ENCODE peak calls at places on chromosomes 2 and 18, in nine cellular contexts. O is HTR-8/SVneo, L is D341Med, I is fibroblast of the aortic adventitia, Y is MM.1S, P is AG04450, J is GM03348, G is hepatic stellate cell, C is neural progenitor cell. R is an unnamed sample.

GRCh38 chr2:219611306-219611705 is 13.6 kb downstream of the STK11IP start:
- DNase-seq in O (no peak), L (no peak), I (no peak), Y (no peak), P (no peak), J (no peak), G (no peak), C (no peak), R (no peak)

GRCh38 chr2:6845312-6845711 is 20.4 kb downstream of the CMPK2 start:
- DNase-seq in O (no peak), L (no peak), I (no peak), Y (no peak), P (no peak), J (no peak), G (no peak), C (peak), R (no peak)

GRCh38 chr2:165872101-165872791 is 78.2 kb upstream of the GALNT3 start:
- DNase-seq in O (no peak), L (no peak), I (peak), Y (no peak), P (peak), J (peak), G (no peak), C (no peak), R (no peak)

GRCh38 chr2:103445356-103445755 is 683.5 kb downstream of the TMEM182 start:
- DNase-seq in O (no peak), L (no peak), I (no peak), Y (peak), P (no peak), J (no peak), G (no peak), C (no peak), R (no peak)

GRCh38 chr2:216557820-216558219 is 59.2 kb downstream of the RPL37A start:
- DNase-seq in O (no peak), L (no peak), I (no peak), Y (no peak), P (no peak), J (no peak), G (no peak), C (peak), R (no peak)

GRCh38 chr2:231648579-231649174 is 56.0 kb downstream of the TEX44 start:
- DNase-seq in O (peak), L (peak), I (peak), Y (peak), P (no peak), J (peak), G (peak), C (peak), R (no peak)

GRCh38 chr2:239830066-239830717 is 194.9 kb downstream of the NDUFA10 start:
- DNase-seq in O (no peak), L (peak), I (no peak), Y (peak), P (no peak), J (no peak), G (no peak), C (no peak), R (no peak)

GRCh38 chr2:54590216-54590961 is 133.1 kb upstream of the EML6 start:
- DNase-seq in O (no peak), L (no peak), I (no peak), Y (no peak), P (no peak), J (no peak), G (no peak), C (no peak), R (no peak)

GRCh38 chr2:34161546-34161945 is 562.4 kb upstream of the FAM98A start:
- DNase-seq in O (no peak), L (no peak), I (no peak), Y (no peak), P (no peak), J (no peak), G (no peak), C (no peak), R (no peak)

GRCh38 chr2:83879127-83879526 is 580.0 kb downstream of the SUCLG1 start:
- DNase-seq in O (no peak), L (no peak), I (no peak), Y (no peak), P (no peak), J (no peak), G (no peak), C (no peak), R (no peak)

GRCh38 chr2:171553858-171554257 is 31.6 kb downstream of the CYBRD1 start:
- DNase-seq in O (no peak), L (no peak), I (no peak), Y (peak), P (no peak), J (no peak), G (no peak), C (no peak), R (no peak)

GRCh38 chr2:214076527-214076926 is 334.3 kb upstream of the VWC2L start:
- DNase-seq in O (no peak), L (no peak), I (no peak), Y (no peak), P (no peak), J (no peak), G (no peak), C (no peak), R (no peak)

GRCh38 chr2:2800001-2800400 is 468.9 kb upstream of the MYT1L start:
- DNase-seq in O (no peak), L (no peak), I (no peak), Y (no peak), P (no peak), J (no peak), G (no peak), C (no peak), R (no peak)

GRCh38 chr18:61690418-61691138 is 202.2 kb downstream of the RNF152 start:
- DNase-seq in O (no peak), L (no peak), I (no peak), Y (no peak), P (no peak), J (no peak), G (no peak), C (no peak), R (no peak)

GRCh38 chr18:74742573-74742972 is 144.9 kb downstream of the ZNF407 start:
- DNase-seq in O (no peak), L (no peak), I (peak), Y (no peak), P (no peak), J (no peak), G (no peak), C (no peak), R (no peak)

GRCh38 chr2:206784559-206785353 is 19.4 kb downstream of the FASTKD2 start:
- DNase-seq in O (no peak), L (no peak), I (no peak), Y (no peak), P (no peak), J (no peak), G (no peak), C (no peak), R (no peak)

R was measured in amniotic stem cell.